ENCODE peak calls at places on chromosomes 2 and 18, in ten cellular contexts. Y is left ventricle myocardium inferior, U is transverse colon, M is BJ, B is hepatocyte, W is choroid plexus epithelial cell, G is cardiac muscle cell, I is dorsolateral prefrontal cortex, P is sigmoid colon, R is endothelial cell. O is an unnamed sample.

GRCh38 chr18:62073882-62074281 is 113.0 kb downstream of the PIGN start:
- DNase-seq in Y (no peak), P (no peak), M (no peak), W (no peak), B (peak), U (no peak), G (no peak), R (no peak), I (no peak), O (no peak)

GRCh38 chr2:180698668-180699067 is 281.7 kb upstream of the UBE2E3 start:
- DNase-seq in B (no peak), M (no peak), R (no peak), U (no peak), G (no peak), P (no peak), I (no peak), W (no peak), Y (no peak), O (no peak)

GRCh38 chr2:186737737-186738508 is 44.1 kb downstream of the FAM171B start:
- DNase-seq in I (peak), R (no peak), G (no peak), U (no peak), Y (no peak), P (no peak), M (no peak), B (no peak), W (no peak), O (no peak)

GRCh38 chr2:55419236-55419513 is 481 bp downstream of the CCDC88A start:
- DNase-seq in U (peak), Y (no peak), W (no peak), I (no peak), G (no peak), P (no peak), M (no peak), B (no peak), R (no peak), O (peak)

GRCh38 chr18:13222371-13223281 is 4.1 kb downstream of the LDLRAD4 start:
- DNase-seq in M (peak), W (peak), R (no peak), Y (peak), U (peak), G (no peak), I (no peak), P (peak), B (peak), O (no peak)

GRCh38 chr2:150165988-150166965 is 321.2 kb downstream of the RND3 start:
- DNase-seq in G (no peak), Y (no peak), P (peak), R (no peak), I (no peak), M (no peak), B (peak), W (no peak), U (no peak), O (no peak)

GRCh38 chr2:224039080-224039769 is at the start of gene SERPINE2:
- DNase-seq in B (peak), W (peak), U (peak), I (peak), P (peak), M (no peak), Y (peak), G (peak), R (peak), O (no peak)

GRCh38 chr2:230346921-230347533 is 20.0 kb downstream of the SP140L start:
- DNase-seq in R (no peak), U (no peak), B (no peak), P (no peak), W (no peak), Y (no peak), I (no peak), G (no peak), M (no peak), O (no peak)

GRCh38 chr2:191593622-191594416 is 84.1 kb upstream of the NABP1 start:
- DNase-seq in U (no peak), M (no peak), B (no peak), Y (no peak), I (no peak), W (peak), G (no peak), P (no peak), R (no peak), O (no peak)

GRCh38 chr2:234674781-234675201 is 177.9 kb upstream of the ARL4C start:
- DNase-seq in U (no peak), Y (no peak), B (peak), P (no peak), R (no peak), W (peak), G (no peak), I (no peak), M (peak), O (no peak)

GRCh38 chr18:55753643-55754255 is 165.8 kb upstream of the TCF4 start:
- DNase-seq in R (no peak), M (no peak), Y (no peak), U (no peak), P (no peak), W (no peak), I (no peak), G (no peak), B (no peak), O (no peak)

GRCh38 chr18:54390838-54391237 is 33.1 kb downstream of the C18orf54 start:
- DNase-seq in Y (no peak), W (peak), G (no peak), M (no peak), R (no peak), B (no peak), U (no peak), P (no peak), I (no peak), O (no peak)

GRCh38 chr18:13442451-13442850 is 223.9 kb downstream of the LDLRAD4 start:
- DNase-seq in U (no peak), P (peak), B (no peak), G (no peak), W (no peak), R (no peak), I (no peak), M (no peak), Y (no peak), O (no peak)

GRCh38 chr2:26809211-26809610 is 23.4 kb downstream of the CENPA start:
- DNase-seq in U (no peak), M (no peak), R (no peak), B (no peak), P (no peak), Y (no peak), W (no peak), G (no peak), I (no peak), O (no peak)

GRCh38 chr2:73386894-73387636 is 1.4 kb downstream of the ALMS1 start:
- DNase-seq in B (no peak), Y (no peak), M (no peak), P (no peak), U (no peak), I (no peak), R (no peak), G (no peak), W (peak), O (no peak)

GRCh38 chr18:44871771-44872170 is 191.1 kb downstream of the SETBP1 start:
- DNase-seq in I (no peak), W (no peak), G (no peak), B (no peak), U (no peak), Y (no peak), M (no peak), R (no peak), P (no peak), O (no peak)

GRCh38 chr2:127633556-127634065 is 12.3 kb upstream of the GPR17 start:
- DNase-seq in U (no peak), G (no peak), M (no peak), R (no peak), W (peak), I (no peak), Y (no peak), B (no peak), P (peak), O (no peak)

GRCh38 chr2:239776441-239777033 is 248.6 kb downstream of the NDUFA10 start:
- DNase-seq in W (no peak), P (peak), Y (no peak), G (no peak), R (no peak), B (no peak), U (no peak), M (no peak), I (no peak), O (no peak)

GRCh38 chr2:114421781-114422180 is 20.7 kb upstream of the DPP10 start:
- DNase-seq in W (no peak), Y (no peak), U (no peak), B (no peak), P (no peak), M (no peak), I (no peak), R (no peak), G (peak), O (no peak)

GRCh38 chr18:28003451-28003850 is 173.5 kb downstream of the CDH2 start:
- DNase-seq in B (no peak), Y (no peak), W (peak), R (no peak), P (no peak), I (peak), G (no peak), M (no peak), U (no peak), O (no peak)

GRCh38 chr2:66987747-66988146 is 409.4 kb upstream of the ETAA1 start:
- DNase-seq in M (no peak), I (no peak), U (no peak), R (no peak), G (peak), P (no peak), Y (no peak), B (no peak), W (no peak), O (no peak)

GRCh38 chr2:45649457-45649854 is 2.0 kb upstream of the PRKCE start:
- DNase-seq in U (no peak), R (no peak), I (no peak), W (peak), B (peak), Y (no peak), P (no peak), G (no peak), M (no peak), O (no peak)

DNA sequence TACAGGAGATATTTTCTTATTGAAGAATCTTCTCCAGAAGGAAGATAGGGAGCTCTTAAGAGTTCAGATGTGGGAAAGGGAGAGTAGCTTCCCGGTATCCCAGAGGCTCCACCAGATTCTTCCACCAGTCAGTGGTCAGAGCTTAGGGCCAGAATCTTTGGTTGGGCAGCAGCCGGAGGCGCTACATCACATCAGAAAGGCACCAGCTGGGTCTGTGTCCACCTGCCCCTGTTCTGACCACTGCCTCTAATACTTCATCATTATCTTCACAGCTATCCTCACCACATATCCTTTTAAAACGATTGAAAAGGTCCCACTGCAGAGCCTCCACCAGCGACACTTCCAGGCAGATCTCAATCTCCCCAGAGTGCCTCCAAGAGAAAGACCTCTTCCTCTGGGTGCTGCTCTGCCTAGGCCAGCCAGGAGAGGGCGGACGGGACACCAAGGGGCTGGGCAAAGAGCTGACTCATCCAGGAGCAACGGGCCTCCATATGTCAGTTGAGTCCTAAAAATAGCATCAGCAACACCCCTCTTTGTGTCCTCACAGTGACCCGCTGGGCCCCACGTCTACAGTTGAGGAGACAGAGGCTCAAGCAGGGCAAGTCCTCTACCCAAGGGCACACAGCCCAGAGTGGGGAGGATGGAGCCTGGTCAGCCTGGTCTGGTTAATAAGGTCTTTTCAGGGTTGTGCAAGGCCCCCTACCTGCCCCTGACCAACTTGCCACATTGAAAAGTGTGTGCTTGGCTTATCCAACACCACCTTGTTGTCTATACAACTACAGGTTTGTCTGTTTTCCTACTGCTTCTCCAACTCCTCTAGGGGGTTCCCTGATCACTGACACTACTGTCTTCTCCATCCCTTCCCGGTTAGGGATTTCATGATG is 81.2 kb downstream of the ADD2 start:
- DNase-seq in B (peak), P (peak), R (peak), Y (peak), U (no peak), I (peak), M (no peak), G (peak), W (peak), O (peak)
- TF ChIP-seq CTCF in B (peak), P (no peak), R (no peak), Y (peak), U (no peak), I (peak), M (peak), G (peak), W (peak), O (peak)

GRCh38 chr2:43279317-43279840 is 53.0 kb upstream of the ZFP36L2 start:
- DNase-seq in M (no peak), B (no peak), P (no peak), I (no peak), Y (no peak), U (no peak), R (no peak), G (no peak), W (no peak), O (no peak)
- TF ChIP-seq CTCF in M (no peak), B (no peak), P (no peak), I (no peak), Y (no peak), U (no peak), R (no peak), G (no peak), W (peak), O (no peak)

GRCh38 chr2:14448340-14448739 is 184.2 kb upstream of the LRATD1 start:
- DNase-seq in M (no peak), Y (no peak), W (no peak), B (no peak), R (no peak), G (no peak), I (no peak), P (no peak), U (no peak), O (no peak)

GRCh38 chr2:14454102-14454676 is 178.3 kb upstream of the LRATD1 start:
- DNase-seq in U (no peak), W (no peak), R (no peak), P (no peak), B (no peak), Y (no peak), M (no peak), G (no peak), I (no peak), O (no peak)

GRCh38 chr2:14445670-14446069 is 186.8 kb upstream of the LRATD1 start:
- DNase-seq in M (no peak), W (no peak), I (no peak), B (no peak), Y (no peak), R (no peak), U (no peak), P (no peak), G (no peak), O (no peak)

GRCh38 chr2:14451312-14451711 is 181.2 kb upstream of the LRATD1 start:
- DNase-seq in R (no peak), W (no peak), G (no peak), U (no peak), M (no peak), I (no peak), Y (no peak), P (no peak), B (no peak), O (no peak)
- TF ChIP-seq CTCF in R (no peak), W (no peak), G (no peak), U (no peak), M (no peak), I (no peak), Y (no peak), P (no peak), B (no peak), O (no peak)

GRCh38 chr18:48888681-48889080 is 62.1 kb downstream of the SMAD7 start:
- DNase-seq in W (no peak), G (no peak), Y (no peak), U (no peak), R (no peak), B (no peak), I (no peak), P (peak), M (no peak), O (no peak)

GRCh38 chr18:48886520-48887293 is 64.1 kb downstream of the SMAD7 start:
- DNase-seq in R (no peak), P (peak), I (no peak), M (no peak), U (no peak), W (no peak), Y (no peak), B (no peak), G (no peak), O (no peak)

GRCh38 chr18:48887294-48887904 is 63.4 kb downstream of the SMAD7 start:
- DNase-seq in R (no peak), G (no peak), M (no peak), P (peak), I (no peak), Y (no peak), W (no peak), B (no peak), U (no peak), O (no peak)

GRCh38 chr18:48889115-48889941 is 61.4 kb downstream of the SMAD7 start:
- DNase-seq in B (peak), Y (peak), U (no peak), M (no peak), R (no peak), G (peak), W (peak), I (peak), P (peak), O (no peak)

DNA sequence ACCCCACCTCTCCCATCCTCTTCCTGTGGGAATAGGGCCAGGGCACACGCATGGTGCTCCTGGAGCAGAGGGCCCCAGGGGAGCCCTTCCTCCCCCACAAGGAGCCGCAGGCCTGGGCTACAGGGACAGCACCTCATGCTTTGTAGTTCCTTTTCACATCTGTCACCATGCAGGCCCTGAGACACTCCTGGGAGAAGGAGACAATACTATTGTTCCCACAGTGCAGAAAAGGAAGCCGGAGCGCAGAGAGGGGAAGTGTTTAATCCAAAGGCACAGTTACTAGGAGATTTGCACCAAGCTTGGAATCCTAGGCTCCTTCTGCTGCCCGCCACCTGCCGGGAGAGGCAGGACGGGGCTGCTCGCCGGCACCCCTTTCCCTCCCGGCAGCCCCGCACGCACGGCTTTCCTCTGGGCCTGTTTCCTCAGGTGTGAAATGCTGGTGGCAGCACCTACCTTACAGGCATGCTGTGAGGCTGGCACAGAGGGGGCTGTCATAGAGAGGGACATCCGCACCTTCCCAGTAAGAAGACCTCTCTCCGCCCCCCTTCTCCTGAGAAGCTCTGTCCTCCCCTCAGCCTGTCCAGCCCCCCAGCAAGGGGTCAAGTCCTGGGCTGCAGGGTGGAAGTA is 62.7 kb downstream of the SMAD7 start:
- DNase-seq in M (no peak), G (no peak), I (no peak), B (no peak), P (peak), U (no peak), R (peak), W (no peak), Y (no peak), O (no peak)
- TF ChIP-seq CTCF in M (no peak), G (no peak), I (no peak), B (no peak), P (no peak), U (no peak), R (no peak), W (no peak), Y (peak), O (no peak)

DNA sequence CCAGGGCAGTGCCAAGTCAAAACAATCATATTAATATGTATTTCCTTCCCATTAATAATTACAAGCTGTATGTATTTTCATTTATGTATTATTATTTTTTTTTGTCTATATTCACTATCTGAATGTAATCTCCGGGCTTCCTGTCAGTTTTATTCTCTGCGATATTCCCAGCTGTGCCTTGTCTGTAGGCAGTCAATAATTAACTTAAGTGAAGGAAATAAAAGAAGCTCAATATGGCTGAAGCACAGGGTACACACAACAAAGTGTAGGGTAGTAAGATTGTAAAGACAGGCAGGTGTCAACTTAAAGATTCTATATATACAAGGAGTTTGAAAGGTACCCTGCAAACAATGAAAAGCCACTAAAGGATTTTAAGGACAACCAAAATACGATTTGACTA is 122.9 kb downstream of the ROCK1 start:
- DNase-seq in I (no peak), U (no peak), P (no peak), W (no peak), M (no peak), G (no peak), R (no peak), B (no peak), Y (no peak), O (no peak)
- TF ChIP-seq CTCF in I (no peak), U (no peak), P (no peak), W (no peak), M (no peak), G (no peak), R (no peak), B (no peak), Y (no peak), O (no peak)

GRCh38 chr2:28587526-28588230 is 91.8 kb downstream of the PLB1 start:
- DNase-seq in M (no peak), R (no peak), B (no peak), U (no peak), W (peak), G (no peak), I (no peak), Y (no peak), P (peak), O (no peak)
- TF ChIP-seq CTCF in M (no peak), R (no peak), B (no peak), U (no peak), W (no peak), G (no peak), I (no peak), Y (no peak), P (no peak), O (no peak)

GRCh38 chr2:119659601-119660342 is 19.2 kb upstream of the TMEM177 start:
- DNase-seq in R (peak), I (no peak), M (no peak), W (peak), Y (no peak), B (peak), P (no peak), U (peak), G (peak), O (peak)

GRCh38 chr2:119662297-119662696 is 16.7 kb upstream of the TMEM177 start:
- DNase-seq in W (no peak), U (no peak), Y (no peak), B (no peak), R (no peak), G (no peak), P (no peak), I (no peak), M (no peak), O (no peak)

GRCh38 chr2:119657486-119658145 is 21.4 kb upstream of the TMEM177 start:
- DNase-seq in I (no peak), W (peak), P (no peak), B (no peak), G (no peak), U (no peak), R (no peak), Y (no peak), M (no peak), O (no peak)

GRCh38 chr2:119660343-119660658 is 18.7 kb upstream of the TMEM177 start:
- DNase-seq in G (no peak), Y (no peak), M (no peak), I (no peak), R (no peak), B (no peak), W (no peak), U (no peak), P (no peak), O (no peak)
- TF ChIP-seq CTCF in G (no peak), Y (peak), M (no peak), I (no peak), R (no peak), B (no peak), W (no peak), U (no peak), P (no peak), O (no peak)

GRCh38 chr2:222864296-222864695 is 3.5 kb downstream of the ACSL3 start:
- DNase-seq in I (no peak), U (no peak), W (peak), B (peak), M (no peak), P (no peak), Y (no peak), R (no peak), G (no peak), O (no peak)
- TF ChIP-seq CTCF in I (no peak), U (no peak), W (no peak), B (no peak), M (no peak), P (no peak), Y (no peak), R (no peak), G (no peak), O (no peak)